ENCODE peak calls at places on chromosomes 6 and 20, in seven cellular contexts. B is left cardiac atrium; L is progenitor cell of endocrine pancreas; O is right cardiac atrium; A is stimulated activated CD8-positive, alpha-beta memory T cell treated with anti-CD3 and anti-CD28 coated beads, Interleukin-2, amount 100 ng/mL, for 1 hour; J is stimulated activated CD4-positive, alpha-beta T cell treated with anti-CD3 and anti-CD28 coated beads, Interleukin-2, amount 100 ng/mL, for 24 hours; D is ACHN. P is an unnamed sample.

GRCh38 chr6:144477396-144477795 is 192.3 kb downstream of the UTRN start:
- DNase-seq in B (no peak), L (no peak), O (no peak), A (no peak), J (no peak), D (no peak), P (no peak)

GRCh38 chr20:2168946-2169345 is 67.3 kb downstream of the STK35 start:
- DNase-seq in B (no peak), L (no peak), O (no peak), A (no peak), J (no peak), D (no peak), P (no peak)

GRCh38 chr6:25156123-25156522 is 123.1 kb upstream of the CARMIL1 start:
- DNase-seq in B (no peak), L (no peak), O (no peak), A (no peak), J (no peak), D (no peak), P (no peak)

GRCh38 chr6:137171824-137172733 is 1.4 kb downstream of the IL22RA2 start:
- DNase-seq in B (no peak), L (no peak), O (no peak), A (no peak), J (no peak), D (no peak), P (no peak)

GRCh38 chr6:100300221-100300736 is 164.4 kb downstream of the SIM1 start:
- DNase-seq in B (no peak), L (no peak), O (no peak), A (no peak), J (no peak), D (peak), P (no peak)

GRCh38 chr6:37919417-37920157 is 100.1 kb downstream of the ZFAND3 start:
- DNase-seq in B (no peak), L (no peak), O (no peak), A (no peak), J (no peak), D (no peak), P (no peak)

GRCh38 chr6:99850841-99851240 is 143.2 kb downstream of the MCHR2 start:
- DNase-seq in B (no peak), L (no peak), O (no peak), A (no peak), J (no peak), D (no peak), P (no peak)

GRCh38 chr20:61117725-61118124 is 134.3 kb upstream of the CDH4 start:
- DNase-seq in B (no peak), L (no peak), O (no peak), A (no peak), J (no peak), D (peak), P (no peak)

GRCh38 chr6:161166176-161166575 is 107.7 kb downstream of the AGPAT4 start:
- DNase-seq in B (no peak), L (no peak), O (no peak), A (no peak), J (no peak), D (no peak), P (no peak)

GRCh38 chr20:57609842-57610167 is 10.4 kb downstream of the ZBP1 start:
- DNase-seq in B (no peak), L (no peak), O (no peak), A (no peak), J (no peak), D (no peak), P (no peak)

P was measured in uterus.